ENCODE peak calls at places on chromosome 2, in ten cellular contexts. G, V, N, Z, X, I, D, U, H and A are unnamed samples.

GRCh38 chr2:27353762-27354596 is 2.6 kb downstream of the GTF3C2 start:
- DNase-seq in I (no peak), G (no peak), U (no peak), D (no peak), V (no peak), H (no peak), X (no peak), N (peak), Z (no peak), A (no peak)

GRCh38 chr2:176455865-176456291 is 186.6 kb downstream of the MTX2 start:
- DNase-seq in H (peak), V (peak), X (peak), I (no peak), D (peak), G (peak), U (no peak), N (peak), Z (no peak), A (no peak)

GRCh38 chr2:115596659-115597375 is 1154.4 kb downstream of the DPP10 start:
- DNase-seq in V (no peak), I (no peak), G (peak), N (no peak), H (no peak), U (no peak), Z (no peak), D (no peak), X (no peak), A (peak)

GRCh38 chr2:36677995-36678605 is 18.4 kb upstream of the VIT start:
- DNase-seq in X (no peak), U (no peak), N (peak), I (no peak), V (no peak), H (no peak), G (no peak), Z (no peak), D (no peak), A (no peak)

GRCh38 chr2:169351725-169352124 is 10.6 kb downstream of the LRP2 start:
- DNase-seq in G (no peak), U (no peak), X (no peak), N (no peak), Z (no peak), D (no peak), H (no peak), I (no peak), V (no peak), A (no peak)

GRCh38 chr2:45330113-45330512 is 281.0 kb downstream of the SRBD1 start:
- DNase-seq in X (no peak), Z (no peak), I (no peak), V (no peak), U (no peak), H (no peak), G (no peak), N (peak), D (no peak), A (no peak)

GRCh38 chr2:88880441-88880953 is 189.0 kb downstream of the RPIA start:
- DNase-seq in D (no peak), I (peak), N (peak), Z (no peak), G (peak), V (peak), X (peak), H (no peak), U (no peak), A (peak)

GRCh38 chr2:236378851-236379250 is 114.6 kb upstream of the ASB18 start:
- DNase-seq in Z (no peak), G (no peak), D (no peak), V (no peak), U (no peak), I (no peak), H (no peak), X (no peak), N (no peak), A (no peak)

GRCh38 chr2:2569306-2569705 is 238.2 kb upstream of the MYT1L start:
- DNase-seq in N (no peak), I (no peak), D (no peak), V (no peak), Z (no peak), G (no peak), H (no peak), X (no peak), U (no peak), A (no peak)

GRCh38 chr2:189287982-189288494 is 108.5 kb upstream of the COL5A2 start:
- DNase-seq in U (no peak), H (no peak), D (no peak), I (peak), Z (no peak), V (no peak), X (peak), N (peak), G (peak), A (peak)

GRCh38 chr2:104164721-104165252 is 689.1 kb upstream of the POU3F3 start:
- DNase-seq in H (no peak), U (no peak), X (no peak), N (no peak), Z (no peak), D (no peak), I (no peak), V (no peak), G (peak), A (peak)

GRCh38 chr2:64402876-64403275 is 51.1 kb upstream of the LGALSL start:
- DNase-seq in N (peak), U (no peak), D (no peak), Z (no peak), I (no peak), V (peak), G (no peak), X (no peak), H (no peak), A (no peak)

GRCh38 chr2:206361407-206362045 is 81.8 kb upstream of the ADAM23 start:
- DNase-seq in X (no peak), H (no peak), Z (no peak), N (peak), U (no peak), D (no peak), G (no peak), V (no peak), I (no peak), A (no peak)

DNA sequence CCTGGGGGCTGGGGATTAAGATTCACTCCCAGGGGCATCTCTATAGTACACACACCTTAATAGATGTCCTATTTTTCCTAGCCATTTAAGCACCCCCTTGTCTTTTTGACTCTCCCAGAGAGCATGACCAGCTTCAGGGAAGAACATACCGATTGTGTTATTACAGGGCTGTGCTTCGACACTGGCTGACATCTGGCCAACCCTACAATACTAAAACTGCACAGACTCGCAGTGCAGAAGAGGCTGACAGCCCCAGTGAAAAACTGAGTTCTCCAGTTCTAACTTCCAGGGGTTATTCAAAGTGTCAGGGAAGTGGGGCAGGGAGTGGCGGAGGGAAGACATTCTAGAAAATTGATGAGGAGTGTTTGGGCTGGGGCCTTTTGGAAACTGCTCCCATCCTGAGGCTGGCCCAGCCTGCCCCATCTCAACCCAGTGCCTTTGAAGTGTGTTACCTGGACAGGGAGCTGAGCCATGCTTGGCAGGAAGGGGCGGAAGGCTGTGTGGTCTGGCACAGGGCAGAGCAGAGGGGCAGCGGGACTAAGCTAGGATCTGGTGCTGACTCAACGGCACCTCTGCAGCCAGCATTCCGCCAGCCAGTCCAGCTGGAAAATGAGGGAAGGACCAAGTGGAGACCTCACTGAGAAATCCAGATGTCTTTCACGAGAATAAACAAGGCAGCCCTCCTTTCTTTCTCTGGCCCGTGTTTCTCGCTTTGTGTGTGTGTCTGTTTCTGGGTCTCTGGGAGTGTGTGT is 15.4 kb upstream of the IGFBP5 start:
- DNase-seq in G (no peak), H (peak), D (peak), Z (no peak), V (no peak), N (peak), U (no peak), X (no peak), I (no peak), A (no peak)
- H3K4me3 ChIP-seq in G (no peak), H (no peak), D (no peak), Z (no peak), V (no peak), N (peak), U (no peak), X (no peak), I (no peak), A (no peak)

DNA sequence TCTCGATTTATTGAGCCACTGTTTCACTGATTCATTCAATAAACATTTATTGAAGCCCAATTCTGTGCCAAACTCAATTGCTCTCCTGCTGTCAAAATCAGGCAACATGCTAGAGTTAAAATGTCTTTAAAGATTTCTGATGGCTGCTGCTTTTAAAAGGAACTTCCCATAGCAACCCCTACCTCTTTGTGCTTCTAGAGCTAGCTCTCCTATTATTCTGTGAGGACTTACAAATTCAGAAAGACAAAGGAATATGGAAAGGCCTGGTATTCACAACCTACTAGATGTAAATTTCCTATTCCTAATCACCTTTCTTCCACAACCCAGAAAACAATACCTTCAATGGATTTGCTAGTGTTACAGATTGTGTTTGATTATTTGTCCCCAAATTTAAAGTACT is 395.5 kb downstream of the NRXN1 start:
- DNase-seq in X (no peak), H (no peak), N (no peak), D (no peak), G (peak), Z (no peak), I (no peak), U (no peak), V (no peak), A (peak)
- H3K4me3 ChIP-seq in X (no peak), H (no peak), N (no peak), D (no peak), G (peak), Z (no peak), I (no peak), U (no peak), V (no peak), A (no peak)

DNA sequence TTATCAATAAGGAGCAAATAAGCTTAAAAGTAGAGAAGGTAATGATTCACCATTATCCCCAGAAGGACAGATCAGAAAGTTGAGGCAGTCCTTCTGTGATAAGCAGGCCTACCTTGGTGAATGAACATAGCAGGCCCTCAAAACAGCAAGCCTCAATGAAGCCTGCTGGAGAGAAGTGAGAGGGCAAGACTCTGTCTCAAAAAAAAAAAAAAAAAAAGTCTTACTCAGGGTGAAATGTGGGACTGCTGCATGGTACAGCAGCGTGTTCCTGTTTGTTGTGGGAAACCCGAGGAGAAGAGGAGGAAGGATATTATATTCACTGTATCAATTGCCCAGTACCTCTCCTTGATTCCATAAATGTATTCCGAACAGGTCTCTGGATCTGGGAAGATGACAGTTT is 8.7 kb upstream of the HAT1 start:
- DNase-seq in I (no peak), D (no peak), H (no peak), V (no peak), N (no peak), Z (no peak), U (no peak), X (no peak), G (no peak), A (no peak)
- H3K4me3 ChIP-seq in I (no peak), D (no peak), H (no peak), V (no peak), N (no peak), Z (no peak), U (no peak), X (no peak), G (no peak), A (no peak)

DNA sequence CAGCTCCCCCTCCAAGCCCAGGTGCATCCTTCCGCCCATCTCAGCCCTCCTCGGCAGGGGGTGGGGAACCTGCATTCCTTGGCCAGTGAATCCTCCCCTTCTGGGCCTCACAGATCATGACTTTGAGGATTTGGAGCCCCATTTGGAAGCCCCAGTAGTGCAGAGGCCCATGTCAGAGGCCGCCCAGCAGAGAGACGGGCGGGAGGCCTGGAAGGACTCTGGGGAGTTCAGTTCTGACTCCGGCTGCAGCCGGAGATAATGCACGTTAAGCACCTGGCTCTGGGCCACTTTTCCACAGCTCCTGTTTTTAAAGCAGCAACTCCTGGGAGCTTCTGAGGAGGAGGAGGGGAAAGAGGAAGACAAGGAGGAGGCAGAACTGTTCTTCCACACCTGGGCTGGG is 14.9 kb downstream of the ATOH8 start:
- DNase-seq in Z (no peak), V (peak), G (peak), N (peak), I (no peak), X (no peak), U (no peak), D (peak), H (peak), A (no peak)
- H3K4me3 ChIP-seq in Z (no peak), V (no peak), G (peak), N (no peak), I (no peak), X (no peak), U (peak), D (no peak), H (peak), A (no peak)

GRCh38 chr2:10035633-10036032 is 7.7 kb upstream of the KLF11 start:
- DNase-seq in X (no peak), V (no peak), G (no peak), I (no peak), H (no peak), U (no peak), Z (peak), N (no peak), D (peak), A (no peak)

GRCh38 chr2:10036095-10036879 is 7.1 kb upstream of the KLF11 start:
- DNase-seq in I (peak), V (no peak), X (no peak), Z (peak), G (peak), D (peak), U (peak), H (peak), N (peak), A (no peak)

GRCh38 chr2:10034333-10035052 is 8.9 kb upstream of the KLF11 start:
- DNase-seq in V (no peak), N (no peak), U (no peak), H (no peak), Z (peak), D (peak), G (no peak), X (no peak), I (no peak), A (no peak)

GRCh38 chr2:10033251-10034006 is 9.9 kb upstream of the KLF11 start:
- DNase-seq in U (no peak), Z (peak), N (no peak), X (no peak), H (no peak), I (no peak), V (no peak), G (no peak), D (peak), A (no peak)

DNA sequence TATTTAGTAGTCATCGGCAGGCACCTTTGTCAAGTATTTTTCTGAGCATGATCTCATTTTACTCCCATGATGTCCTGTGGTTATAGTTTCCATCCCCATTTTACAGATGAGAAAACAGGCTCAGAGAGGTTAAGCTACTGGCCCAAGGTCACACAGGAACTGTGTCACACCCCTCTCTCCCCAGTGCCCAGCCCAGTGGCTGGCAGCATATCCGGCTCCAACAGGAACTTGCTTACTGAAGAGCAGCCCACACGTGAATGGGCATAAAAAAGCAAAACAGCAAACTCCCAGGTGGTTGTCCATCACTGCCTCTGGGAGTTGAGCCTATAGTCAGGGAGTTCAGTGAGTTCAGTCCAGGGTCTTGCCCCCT is 8.3 kb upstream of the KLF11 start:
- DNase-seq in D (peak), H (no peak), X (no peak), U (no peak), Z (peak), N (no peak), I (no peak), G (no peak), V (no peak), A (no peak)
- H3K4me3 ChIP-seq in D (no peak), H (no peak), X (no peak), U (no peak), Z (no peak), N (no peak), I (no peak), G (no peak), V (no peak), A (no peak)

GRCh38 chr2:101187131-101187530 is 35.9 kb upstream of the TBC1D8 start:
- DNase-seq in D (no peak), X (no peak), N (no peak), H (no peak), V (no peak), U (no peak), G (no peak), I (no peak), Z (no peak), A (no peak)
- H3K4me3 ChIP-seq in D (no peak), X (no peak), N (no peak), H (no peak), V (no peak), U (no peak), G (no peak), I (no peak), Z (no peak), A (no peak)

GRCh38 chr2:162400336-162400735 is 56.4 kb downstream of the GCA start:
- DNase-seq in N (no peak), X (no peak), Z (no peak), U (no peak), G (no peak), I (no peak), V (no peak), D (no peak), H (no peak), A (no peak)
- H3K4me3 ChIP-seq in N (no peak), X (no peak), Z (no peak), U (no peak), G (no peak), I (no peak), V (no peak), D (no peak), H (no peak), A (no peak)

DNA sequence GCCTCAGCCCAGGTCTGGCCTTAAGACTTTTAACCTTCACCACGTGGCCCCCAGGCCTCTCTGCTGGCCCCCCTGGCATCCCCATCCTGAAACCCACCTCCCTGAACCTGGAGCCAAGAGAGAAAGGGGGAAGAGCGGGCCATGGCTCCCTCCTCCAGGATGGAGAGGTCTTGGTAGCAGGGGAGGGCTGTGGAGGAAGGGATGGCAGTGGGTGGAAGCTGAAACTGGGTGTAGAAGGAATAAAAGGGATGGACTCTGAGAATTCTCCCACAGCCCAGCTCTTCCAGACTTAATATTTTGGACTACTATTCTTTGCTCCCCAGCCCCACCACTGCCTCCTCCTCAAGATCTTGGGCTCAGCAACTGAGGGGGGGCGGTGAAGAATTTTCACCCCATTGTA is 692 bp downstream of the TNS1 start:
- DNase-seq in I (no peak), U (no peak), H (no peak), Z (no peak), X (no peak), G (no peak), V (no peak), D (no peak), N (peak), A (no peak)
- H3K4me3 ChIP-seq in I (no peak), U (peak), H (peak), Z (peak), X (peak), G (no peak), V (peak), D (peak), N (peak), A (no peak)